ENCODE peak calls at places on chromosomes 11 and 22, in six cellular contexts. C is fibroblast of lung, L is IMR-90, G is osteoblast, D is GM23248, I is MM.1S. M is an unnamed sample.

GRCh38 chr11:58575377-58576020 is at the start of gene LPXN:
- DNase-seq in D (peak; percentile 95), C (no peak), G (no peak), I (peak; percentile 78), L (peak; percentile 63), M (peak; percentile 90)

GRCh38 chr11:116613201-116613910 is 159.4 kb downstream of the BUD13 start:
- DNase-seq in G (no peak), I (no peak), D (no peak), L (no peak), C (no peak), M (no peak)

GRCh38 chr11:126391970-126392637 is 36.6 kb downstream of the ST3GAL4 start:
- DNase-seq in D (peak; percentile 22), C (no peak), I (no peak), L (no peak), G (no peak), M (no peak)

GRCh38 chr22:47655930-47656329 is 893.5 kb downstream of the TBC1D22A start:
- DNase-seq in L (no peak), I (no peak), D (no peak), G (no peak), C (no peak), M (no peak)

GRCh38 chr11:72613977-72614376 is 60.2 kb downstream of the PDE2A start:
- DNase-seq in C (no peak), L (no peak), I (no peak), G (no peak), D (no peak), M (no peak)

GRCh38 chr11:68835328-68835727 is 6.4 kb downstream of the CPT1A start:
- DNase-seq in D (no peak), G (no peak), L (no peak), C (no peak), I (no peak), M (no peak)

GRCh38 chr11:21374381-21374780 is 705.0 kb downstream of the NELL1 start:
- DNase-seq in I (no peak), D (no peak), G (no peak), C (no peak), L (no peak), M (no peak)

GRCh38 chr11:110713469-110713776 is 1.2 kb upstream of the ARHGAP20 start:
- DNase-seq in G (no peak), L (no peak), I (no peak), D (no peak), C (no peak), M (no peak)

GRCh38 chr11:117144477-117145392 is 648 bp downstream of the PAFAH1B2 start:
- DNase-seq in C (peak; percentile 73), I (peak; percentile 47), D (peak; percentile 87), L (peak; percentile 86), G (peak; percentile 87), M (peak; percentile 79)

GRCh38 chr11:6298605-6299004 is 21.7 kb downstream of the CAVIN3 start:
- DNase-seq in G (peak; percentile 35), I (peak; percentile 52), L (no peak), D (peak; percentile 64), C (peak; percentile 25), M (peak; percentile 60)

GRCh38 chr11:131668867-131669780 is 298.7 kb downstream of the NTM start:
- DNase-seq in G (peak; percentile 93), L (peak; percentile 16), I (peak; percentile 65), D (peak; percentile 75), C (peak; percentile 31), M (peak; percentile 54)

GRCh38 chr11:36684840-36685800 is 87.1 kb upstream of the RAG2 start:
- DNase-seq in I (peak; percentile 60), L (no peak), G (no peak), D (no peak), C (no peak), M (no peak)

GRCh38 chr22:28922540-28923244 is 39.3 kb downstream of the ZNRF3 start:
- DNase-seq in C (no peak), L (no peak), D (no peak), I (no peak), G (no peak), M (no peak)
- H3K4me1 ChIP-seq in C (no peaks in the 10 kb centered on the region), L (peaks cover 2% of the 10 kb centered on the region), D (no peaks in the 10 kb centered on the region), I (no peaks in the 10 kb centered on the region), G (no peaks in the 10 kb centered on the region), M (no peaks in the 10 kb centered on the region)

DNA sequence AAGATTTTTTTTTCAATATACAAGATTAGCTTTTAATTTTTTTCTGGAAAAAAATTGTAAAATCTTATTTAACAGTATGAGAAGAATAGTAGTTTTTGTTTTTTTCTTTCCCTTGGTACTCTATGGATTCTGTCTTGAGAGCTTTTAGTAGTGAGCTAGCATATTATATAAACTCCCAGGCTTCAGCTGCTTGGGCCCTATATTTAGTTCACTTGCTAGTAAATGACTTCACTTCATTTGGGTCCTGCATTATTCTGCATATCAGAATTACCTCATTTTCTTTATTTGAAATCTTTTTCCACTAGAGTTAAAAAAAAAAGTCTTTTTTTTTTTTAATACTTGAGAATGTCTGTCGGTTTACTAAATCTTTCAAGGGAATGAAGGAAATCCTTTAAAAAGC is 33.1 kb downstream of the HIPK3 start:
- DNase-seq in G (no peak), L (no peak), D (no peak), I (no peak), C (no peak), M (no peak)
- H3K36me3 ChIP-seq in G (peaks cover 13% of the 10 kb centered on the region), L (peaks cover 13% of the 10 kb centered on the region), D (peaks cover 18% of the 10 kb centered on the region), I (no peaks in the 10 kb centered on the region), C (peaks cover 1% of the 10 kb centered on the region), M (no peaks in the 10 kb centered on the region)

GRCh38 chr22:17772963-17773605 is 1.2 kb downstream of the BID start:
- DNase-seq in L (peak; percentile 56), D (peak; percentile 52), I (no peak), C (no peak), G (peak; percentile 97), M (peak; percentile 43)
- H2AFZ ChIP-seq in L (peak overlapping the region; percentile 85), D (peak overlapping the region; percentile 80), I (no peak overlapping the region), C (no peak overlapping the region), G (peak overlapping the region; percentile 29), M (peak overlapping the region; percentile 57)

GRCh38 chr11:12216542-12217422 is 106.4 kb downstream of the MICAL2 start:
- DNase-seq in G (no peak), L (peak; percentile 36), C (peak; percentile 64), I (no peak), D (no peak), M (no peak)

GRCh38 chr11:12219732-12220131 is 109.3 kb downstream of the MICAL2 start:
- DNase-seq in L (peak; percentile 37), G (peak; percentile 94), C (no peak), D (no peak), I (no peak), M (no peak)

GRCh38 chr11:12216100-12216499 is 105.7 kb downstream of the MICAL2 start:
- DNase-seq in C (no peak), I (no peak), L (no peak), D (no peak), G (no peak), M (no peak)

GRCh38 chr11:12218909-12219308 is 108.5 kb downstream of the MICAL2 start:
- DNase-seq in C (no peak), G (no peak), D (no peak), I (no peak), L (no peak), M (no peak)

DNA sequence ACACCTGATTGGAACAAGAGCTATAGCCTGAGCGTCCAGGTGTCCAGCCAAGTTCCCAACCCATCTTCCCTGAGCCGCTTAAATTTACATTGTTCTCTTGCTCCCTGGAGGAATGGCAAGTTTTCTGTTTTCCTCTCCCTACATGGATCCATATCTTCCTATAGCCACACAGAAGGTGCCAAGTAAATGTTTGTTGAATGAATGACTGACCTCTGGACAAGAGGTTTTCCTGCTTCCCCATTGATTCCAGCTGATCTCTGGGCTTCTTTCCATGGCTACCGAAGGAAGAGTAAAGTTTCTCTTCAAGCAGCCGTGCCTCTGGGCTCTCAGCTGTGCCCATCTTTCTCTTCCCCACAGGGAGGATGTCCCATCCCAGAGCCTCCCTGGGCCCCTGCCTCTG is 107.5 kb downstream of the MICAL2 start:
- DNase-seq in I (no peak), G (no peak), C (no peak), L (no peak), D (no peak), M (no peak)
- H3K4me1 ChIP-seq in I (no peaks in the 10 kb centered on the region), G (peaks cover 44% of the 10 kb centered on the region), C (peaks cover 13% of the 10 kb centered on the region), L (peaks cover 31% of the 10 kb centered on the region), D (peaks cover 17% of the 10 kb centered on the region), M (peaks cover 15% of the 10 kb centered on the region)

GRCh38 chr11:62709262-62710000 is 2.0 kb downstream of the GNG3 start:
- DNase-seq in L (peak; percentile 97), D (peak; percentile 99), G (peak; percentile 97), C (peak; percentile 98), I (peak; percentile 98), M (no peak)
- H3K36me3 ChIP-seq in L (peaks cover 27% of the 10 kb centered on the region), D (peaks cover 27% of the 10 kb centered on the region), G (peaks cover 39% of the 10 kb centered on the region), C (peaks cover 17% of the 10 kb centered on the region), I (no peaks in the 10 kb centered on the region), M (peaks cover 45% of the 10 kb centered on the region)

GRCh38 chr11:93000511-93001476 is 31.3 kb downstream of the MTNR1B start:
- DNase-seq in D (peak; percentile 82), C (peak; percentile 89), I (no peak), L (peak; percentile 95), G (peak; percentile 87), M (peak; percentile 70)

GRCh38 chr11:93005239-93005638 is 35.8 kb downstream of the MTNR1B start:
- DNase-seq in D (peak; percentile 9), G (peak; percentile 50), I (no peak), C (peak; percentile 20), L (peak; percentile 63), M (peak; percentile 48)

GRCh38 chr11:93002380-93002779 is 32.9 kb downstream of the MTNR1B start:
- DNase-seq in L (no peak), C (no peak), G (no peak), D (no peak), I (no peak), M (no peak)

DNA sequence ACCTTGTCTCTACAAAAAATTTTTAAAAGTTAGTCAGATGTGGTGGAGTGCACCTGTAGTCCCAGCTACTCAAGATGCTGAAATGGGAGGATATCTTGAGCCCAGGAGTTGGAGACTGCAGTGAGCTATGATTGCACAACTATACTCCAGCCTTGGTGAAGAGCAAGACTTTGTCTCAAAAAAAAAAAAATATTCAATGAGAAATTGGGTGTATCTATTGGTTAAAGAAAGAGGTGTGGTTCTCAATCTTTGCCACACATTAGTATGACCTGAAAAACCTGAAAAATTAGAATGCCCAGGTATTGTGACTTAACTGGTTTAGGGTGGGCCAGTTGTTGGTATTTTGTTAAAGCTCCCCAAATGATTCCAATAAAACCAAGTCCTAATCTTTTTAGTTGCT is 32.4 kb downstream of the MTNR1B start:
- DNase-seq in L (no peak), C (no peak), I (no peak), D (no peak), G (no peak), M (peak; percentile 26)
- H2AFZ ChIP-seq in L (no peak overlapping the region), C (no peak overlapping the region), I (no peak overlapping the region), D (no peak overlapping the region), G (no peak overlapping the region), M (no peak overlapping the region)

DNA sequence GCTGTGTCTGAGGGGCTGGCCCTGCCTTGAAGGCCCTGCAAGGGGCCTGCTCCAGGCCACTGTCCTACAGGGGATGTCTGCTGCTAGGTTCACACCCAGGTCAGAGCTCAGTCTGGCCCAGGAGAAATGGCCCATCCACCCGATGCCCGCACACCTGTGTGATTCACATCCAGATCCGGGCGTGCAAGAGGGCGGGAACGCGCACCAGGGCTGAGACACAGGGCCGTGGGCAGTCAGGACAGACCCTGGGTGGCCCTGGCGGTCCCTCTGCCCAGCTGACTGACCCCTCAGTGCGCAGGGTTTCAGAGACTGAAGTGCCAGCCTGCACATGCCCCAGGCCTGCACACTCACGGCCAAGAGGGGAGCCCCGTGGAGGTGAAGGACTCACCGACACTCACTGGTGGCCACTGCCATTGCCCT is 7.4 kb downstream of the TOLLIP start:
- DNase-seq in C (no peak), D (no peak), I (no peak), L (no peak), G (peak; percentile 10), M (no peak)
- H3K4me1 ChIP-seq in C (peaks cover 3% of the 10 kb centered on the region), D (peaks cover 11% of the 10 kb centered on the region), I (no peaks in the 10 kb centered on the region), L (peaks cover 8% of the 10 kb centered on the region), G (peaks cover 7% of the 10 kb centered on the region), M (peaks cover 18% of the 10 kb centered on the region)

M was measured in PC-3.